ENCODE peak calls at places on chromosomes 5 and 9, in eight cellular contexts. A, P, H, Q, F, U, V and J are unnamed samples.

GRCh38 chr9:684950-685340 is 156.6 kb upstream of the DMRT1 start:
- DNase-seq in A (no peak), P (no peak), H (no peak), Q (no peak), F (no peak), U (no peak), V (no peak), J (no peak)

GRCh38 chr5:159768243-159768642 is 148.0 kb upstream of the ADRA1B start:
- DNase-seq in A (no peak), P (no peak), H (no peak), Q (no peak), F (no peak), U (no peak), V (no peak), J (no peak)

GRCh38 chr9:94937214-94937903 is 210.9 kb downstream of the AOPEP start:
- DNase-seq in A (no peak), P (no peak), H (no peak), Q (no peak), F (no peak), U (no peak), V (no peak), J (no peak)

GRCh38 chr5:106127341-106127781 is 1543.4 kb downstream of the EFNA5 start:
- DNase-seq in A (no peak), P (no peak), H (peak; percentile 52), Q (no peak), F (no peak), U (no peak), V (no peak), J (no peak)

GRCh38 chr9:25716220-25716872 is 38.1 kb upstream of the TUSC1 start:
- DNase-seq in A (no peak), P (no peak), H (no peak), Q (peak; percentile 15), F (no peak), U (peak; percentile 30), V (peak; percentile 30), J (peak; percentile 39)

GRCh38 chr5:132263548-132264261 is 6.2 kb downstream of the PDLIM4 start:
- DNase-seq in A (peak; percentile 77), P (peak; percentile 95), H (no peak), Q (peak; percentile 37), F (no peak), U (peak; percentile 15), V (peak; percentile 63), J (peak; percentile 40)

GRCh38 chr5:2465383-2465782 is 286.1 kb downstream of the IRX2 start:
- DNase-seq in A (no peak), P (no peak), H (no peak), Q (no peak), F (no peak), U (no peak), V (no peak), J (no peak)

GRCh38 chr5:175867587-175868347 is 3.6 kb upstream of the CPLX2 start:
- DNase-seq in A (no peak), P (no peak), H (no peak), Q (peak; percentile 58), F (no peak), U (no peak), V (no peak), J (peak; percentile 7)

GRCh38 chr5:17187401-17187800 is 30.0 kb upstream of the BASP1 start:
- DNase-seq in A (no peak), P (no peak), H (no peak), Q (no peak), F (no peak), U (no peak), V (no peak), J (no peak)

GRCh38 chr9:18604971-18605370 is 131.0 kb downstream of the ADAMTSL1 start:
- DNase-seq in A (no peak), P (no peak), H (no peak), Q (no peak), F (no peak), U (no peak), V (no peak), J (no peak)

GRCh38 chr9:116365056-116365471 is 211.5 kb downstream of the PAPPA start:
- DNase-seq in A (peak; percentile 78), P (peak; percentile 80), H (no peak), Q (peak; percentile 24), F (peak; percentile 61), U (peak; percentile 69), V (no peak), J (peak; percentile 66)

GRCh38 chr9:6413365-6414263 is 615 bp downstream of the UHRF2 start:
- DNase-seq in A (no peak), P (peak; percentile 31), H (no peak), Q (peak; percentile 41), F (peak; percentile 8), U (peak; percentile 48), V (peak; percentile 93), J (peak; percentile 31)

GRCh38 chr5:42842860-42843641 is 31.4 kb upstream of the SELENOP start:
- DNase-seq in A (no peak), P (peak; percentile 33), H (no peak), Q (no peak), F (no peak), U (peak; percentile 44), V (no peak), J (no peak)

GRCh38 chr9:14347408-14348224 is 33.7 kb upstream of the NFIB start:
- DNase-seq in A (no peak), P (no peak), H (no peak), Q (peak; percentile 28), F (peak; percentile 45), U (peak; percentile 51), V (no peak), J (peak; percentile 54)
- H3K36me3 ChIP-seq in A (no peaks in the 10 kb centered on the region), P (no peaks in the 10 kb centered on the region), H (no peaks in the 10 kb centered on the region), Q (no peaks in the 10 kb centered on the region), F (no peaks in the 10 kb centered on the region), U (no peaks in the 10 kb centered on the region), V (no peaks in the 10 kb centered on the region), J (no peaks in the 10 kb centered on the region)

GRCh38 chr9:107636596-107637405 is 147.2 kb upstream of the KLF4 start:
- DNase-seq in A (no peak), P (no peak), H (no peak), Q (no peak), F (no peak), U (no peak), V (no peak), J (no peak)

GRCh38 chr9:107638922-107639321 is 149.4 kb upstream of the KLF4 start:
- DNase-seq in A (peak; percentile 80), P (peak; percentile 82), H (no peak), Q (peak; percentile 88), F (peak; percentile 49), U (peak; percentile 77), V (no peak), J (no peak)

GRCh38 chr9:107639426-107639825 is 149.9 kb upstream of the KLF4 start:
- DNase-seq in A (no peak), P (no peak), H (no peak), Q (no peak), F (no peak), U (no peak), V (no peak), J (no peak)

GRCh38 chr9:107638496-107638895 is 148.9 kb upstream of the KLF4 start:
- DNase-seq in A (no peak), P (no peak), H (no peak), Q (no peak), F (no peak), U (no peak), V (no peak), J (no peak)

GRCh38 chr9:107637421-107638420 is 148.2 kb upstream of the KLF4 start:
- DNase-seq in A (peak; percentile 96), P (peak; percentile 99), H (no peak), Q (peak; percentile 80), F (peak; percentile 87), U (peak; percentile 95), V (peak; percentile 89), J (peak; percentile 65)
- TF ChIP-seq POLR2A in A (peak; percentile 99), P (peak; percentile 97), H (no peak), Q (peak; percentile 90), F (peak; percentile 98), U (peak; percentile 87), V (peak; percentile 90), J (peak; percentile 58)

GRCh38 chr5:21810737-21811316 is 1042.3 kb downstream of the CDH12 start:
- DNase-seq in A (no peak), P (no peak), H (no peak), Q (no peak), F (no peak), U (no peak), V (no peak), J (no peak)
- TF ChIP-seq CTCF in A (no peak), P (no peak), H (peak; percentile 48), Q (peak; percentile 29), F (no peak), U (peak; percentile 36), V (no peak), J (peak; percentile 34)

DNA sequence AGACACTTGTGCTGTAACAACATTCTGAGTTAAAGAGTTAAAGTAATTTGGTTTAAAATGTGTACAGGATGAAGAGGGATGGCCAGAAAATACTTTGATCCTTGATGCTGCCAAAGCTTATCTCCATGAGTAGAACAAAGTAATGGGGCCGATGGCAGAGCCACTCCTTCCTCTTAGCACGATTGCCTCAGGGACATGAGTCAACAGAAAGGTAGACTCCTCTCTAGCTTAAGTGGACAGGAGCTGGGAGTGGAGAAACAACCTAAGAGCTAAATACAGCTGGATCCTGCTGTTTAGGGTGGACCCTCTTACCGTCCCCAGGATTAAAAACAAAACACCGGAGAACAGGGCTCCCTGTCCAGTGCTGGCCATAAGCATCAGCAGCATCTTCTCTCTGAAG is 267.3 kb downstream of the IRX1 start:
- DNase-seq in A (no peak), P (no peak), H (no peak), Q (no peak), F (no peak), U (no peak), V (no peak), J (no peak)
- H3K36me3 ChIP-seq in A (no peaks in the 10 kb centered on the region), P (no peaks in the 10 kb centered on the region), H (no peaks in the 10 kb centered on the region), Q (no peaks in the 10 kb centered on the region), F (no peaks in the 10 kb centered on the region), U (no peaks in the 10 kb centered on the region), V (no peaks in the 10 kb centered on the region), J (no peaks in the 10 kb centered on the region)

DNA sequence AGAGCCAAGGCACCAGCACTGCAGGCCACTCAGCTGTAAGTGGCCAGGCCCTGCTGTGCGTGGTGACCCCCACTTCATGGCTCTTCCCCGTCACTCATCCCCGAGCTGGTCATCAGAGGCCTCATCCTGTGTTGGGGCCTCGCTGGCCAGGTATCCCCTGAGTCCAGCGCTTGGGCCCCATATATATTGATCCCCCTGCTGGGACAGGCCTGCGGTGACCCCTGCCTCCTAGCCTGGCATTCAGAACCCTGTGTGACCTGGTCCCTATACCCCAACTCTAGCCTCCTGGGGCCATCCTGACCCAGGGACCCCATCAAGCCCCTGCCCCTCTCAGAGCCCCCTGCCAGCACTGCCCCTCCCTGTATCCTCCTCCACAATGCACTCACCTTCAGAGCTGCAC is 12.7 kb downstream of the GBGT1 start:
- DNase-seq in A (no peak), P (no peak), H (no peak), Q (no peak), F (no peak), U (no peak), V (no peak), J (no peak)
- TF ChIP-seq POLR2A in A (no peak), P (no peak), H (no peak), Q (no peak), F (no peak), U (no peak), V (no peak), J (no peak)